ENCODE peak calls at places on chromosomes 2 and 18, in seven cellular contexts. P, W, U, N, V, T and X are unnamed samples.

GRCh38 chr18:7303306-7303705 is 72.4 kb downstream of the LRRC30 start:
- DNase-seq in T (no peak), N (no peak), W (no peak), U (no peak), V (no peak), P (no peak), X (no peak)

GRCh38 chr2:26946841-26947784 is 23.3 kb upstream of the MAPRE3 start:
- DNase-seq in P (peak; percentile 95), N (peak; percentile 76), T (no peak), W (no peak), V (no peak), U (peak; percentile 66), X (peak; percentile 77)

GRCh38 chr18:297936-298335 is 30.1 kb upstream of the THOC1 start:
- DNase-seq in W (no peak), U (no peak), V (no peak), T (no peak), P (no peak), N (no peak), X (no peak)

GRCh38 chr2:42025151-42025582 is 22.7 kb upstream of the PKDCC start:
- DNase-seq in T (peak; percentile 32), V (no peak), W (peak; percentile 80), P (peak; percentile 16), U (peak; percentile 34), N (no peak), X (peak; percentile 95)

GRCh38 chr18:62991959-62992358 is 276.6 kb downstream of the PHLPP1 start:
- DNase-seq in T (no peak), V (no peak), P (no peak), U (no peak), W (peak; percentile 65), N (no peak), X (no peak)

GRCh38 chr2:15730545-15731212 is 139.0 kb downstream of the DDX1 start:
- DNase-seq in N (peak; percentile 90), U (peak; percentile 96), V (no peak), W (peak; percentile 91), P (peak; percentile 98), T (peak; percentile 96), X (peak; percentile 99)

GRCh38 chr2:160498147-160498546 is 4.5 kb upstream of the RBMS1 start:
- DNase-seq in V (no peak), W (no peak), U (no peak), P (no peak), T (no peak), N (no peak), X (no peak)

GRCh38 chr18:68040198-68040597 is 523.7 kb upstream of the DSEL start:
- DNase-seq in T (no peak), V (no peak), W (no peak), P (no peak), N (no peak), U (no peak), X (no peak)

GRCh38 chr18:78406743-78407455 is 572.7 kb upstream of the SALL3 start:
- DNase-seq in W (no peak), V (no peak), T (no peak), N (peak; percentile 25), P (no peak), U (no peak), X (no peak)

GRCh38 chr2:94997981-94998920 is 27.3 kb upstream of the MAL start:
- DNase-seq in W (peak; percentile 17), P (peak; percentile 54), U (no peak), V (no peak), T (no peak), N (no peak), X (no peak)

GRCh38 chr2:80482276-80482675 is 177.7 kb upstream of the LRRTM1 start:
- DNase-seq in U (no peak), T (no peak), V (no peak), N (no peak), P (no peak), W (no peak), X (no peak)

GRCh38 chr2:10305254-10305635 is 2.5 kb downstream of the HPCAL1 start:
- DNase-seq in N (no peak), U (no peak), V (no peak), T (no peak), W (no peak), P (no peak), X (no peak)

GRCh38 chr2:238133499-238134392 is 4.7 kb upstream of the KLHL30 start:
- DNase-seq in W (no peak), T (no peak), U (peak; percentile 10), N (no peak), V (no peak), P (no peak), X (no peak)

GRCh38 chr18:2971741-2972552 is 41.0 kb downstream of the LPIN2 start:
- DNase-seq in U (peak; percentile 34), P (peak; percentile 23), T (no peak), W (peak; percentile 62), V (no peak), N (peak; percentile 49), X (no peak)

GRCh38 chr2:227221120-227221519 is 56.7 kb downstream of the COL4A3 start:
- DNase-seq in P (no peak), N (no peak), V (no peak), U (no peak), T (no peak), W (no peak), X (no peak)

GRCh38 chr18:2114289-2114688 is 457.0 kb downstream of the METTL4 start:
- DNase-seq in P (no peak), V (no peak), N (no peak), U (no peak), T (no peak), W (no peak), X (no peak)

GRCh38 chr2:171703574-171704347 is 16.5 kb downstream of the DYNC1I2 start:
- DNase-seq in U (no peak), V (no peak), W (no peak), T (no peak), N (no peak), P (no peak), X (peak; percentile 60)

GRCh38 chr2:96083064-96083889 is 33.1 kb downstream of the ADRA2B start:
- DNase-seq in V (no peak), P (no peak), W (peak; percentile 41), U (peak; percentile 75), T (peak; percentile 16), N (no peak), X (no peak)

GRCh38 chr2:212974692-212975091 is 176.7 kb downstream of the IKZF2 start:
- DNase-seq in P (no peak), N (no peak), V (no peak), W (no peak), T (no peak), U (no peak), X (no peak)

GRCh38 chr2:229164545-229165249 is 106.4 kb downstream of the PID1 start:
- DNase-seq in W (no peak), N (no peak), T (no peak), V (no peak), P (no peak), U (no peak), X (no peak)

GRCh38 chr2:68190991-68191731 is 33.5 kb downstream of the PNO1 start:
- DNase-seq in U (no peak), W (no peak), N (no peak), P (no peak), T (no peak), V (no peak), X (no peak)

GRCh38 chr18:13494879-13495465 is 231.4 kb downstream of the FAM210A start:
- DNase-seq in W (no peak), U (no peak), T (no peak), N (no peak), V (no peak), P (no peak), X (no peak)

GRCh38 chr2:186879312-186879711 is 30.3 kb upstream of the ZSWIM2 start:
- DNase-seq in P (no peak), U (no peak), V (no peak), W (no peak), T (no peak), N (no peak), X (no peak)

DNA sequence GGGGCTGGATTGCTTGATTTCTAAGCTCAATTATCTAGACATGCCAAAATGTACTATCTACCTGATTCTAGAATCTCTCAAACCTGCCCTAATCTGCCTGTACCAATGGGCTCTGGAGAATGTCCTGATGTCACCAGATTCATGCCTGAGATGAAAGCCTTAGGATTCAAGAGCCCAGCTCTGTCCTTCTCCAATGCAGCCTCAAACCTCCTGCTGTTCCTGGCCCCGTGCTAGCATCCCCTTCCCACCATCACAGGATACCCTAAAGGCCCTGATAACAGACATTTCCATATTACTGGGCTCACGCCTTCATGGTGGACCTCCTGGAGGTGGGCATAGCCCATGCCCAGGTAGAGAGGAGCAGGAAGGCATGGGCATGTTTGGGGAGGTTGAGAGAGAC is 206.7 kb downstream of the ARL4C start:
- DNase-seq in V (peak; percentile 91), W (no peak), U (no peak), N (no peak), P (no peak), T (no peak), X (no peak)
- H3K27ac ChIP-seq in V (peak overlapping the region; percentile 54), W (no peak overlapping the region), U (no peak overlapping the region), N (no peak overlapping the region), P (no peak overlapping the region), T (no peak overlapping the region), X (peak overlapping the region; percentile 4)

GRCh38 chr2:44777542-44777941 is 164.0 kb upstream of the SIX3 start:
- DNase-seq in T (no peak), W (peak; percentile 28), U (no peak), N (no peak), V (no peak), P (no peak), X (peak; percentile 91)
- H3K27me3 ChIP-seq in T (no peaks in the 10 kb centered on the region), W (no peaks in the 10 kb centered on the region), U (peaks cover 41% of the 10 kb centered on the region), N (no peaks in the 10 kb centered on the region), V (no peaks in the 10 kb centered on the region), P (no peaks in the 10 kb centered on the region), X (no peaks in the 10 kb centered on the region)

DNA sequence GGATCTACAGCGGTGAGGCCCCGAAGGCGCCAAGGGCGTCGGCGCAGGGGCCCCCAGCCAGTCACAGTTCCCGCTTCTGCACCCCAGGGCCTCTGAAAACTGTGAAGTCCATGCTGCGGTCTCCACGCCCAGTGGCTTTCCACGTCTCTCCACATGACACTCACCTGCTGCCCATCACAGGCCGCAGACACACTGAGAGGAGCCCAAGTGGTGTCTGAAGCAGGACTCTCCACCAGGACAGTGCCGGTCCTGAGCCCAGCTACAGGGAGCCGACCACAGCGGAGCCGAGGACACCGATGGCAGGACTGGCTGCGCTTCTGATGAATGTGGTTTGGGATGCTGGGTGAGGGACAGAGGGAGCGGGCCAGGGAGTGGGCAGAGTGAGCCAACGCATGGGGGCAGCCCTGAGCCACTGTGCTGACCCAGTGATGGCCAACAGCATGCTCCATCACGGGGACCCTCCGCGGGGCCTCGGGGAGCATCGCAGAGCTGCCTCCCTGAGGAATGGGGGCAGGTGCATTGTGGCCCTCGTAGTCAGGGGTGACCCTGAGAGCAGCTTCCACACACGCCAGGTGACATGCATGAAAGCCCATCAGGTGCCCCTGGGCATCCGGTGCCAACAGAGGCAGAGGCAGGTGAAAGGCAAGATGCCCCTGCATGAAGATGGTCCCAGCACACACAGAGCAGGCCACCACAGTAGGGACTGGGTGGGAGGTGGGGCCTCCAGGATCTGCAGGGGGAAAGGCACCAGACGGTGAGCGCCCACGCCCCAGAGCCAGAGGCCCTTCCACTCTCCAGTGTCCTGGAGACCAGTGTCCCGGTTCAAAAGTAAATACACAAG is 116.6 kb downstream of the HDAC4 start:
- DNase-seq in T (no peak), W (peak; percentile 12), U (no peak), P (no peak), V (no peak), N (no peak), X (no peak)
- H3K4me1 ChIP-seq in T (peaks cover 35% of the 10 kb centered on the region), W (peaks cover 23% of the 10 kb centered on the region), U (peaks cover 75% of the 10 kb centered on the region), P (peaks cover 4% of the 10 kb centered on the region), V (peaks cover 67% of the 10 kb centered on the region), N (peaks cover 21% of the 10 kb centered on the region), X (peaks cover 10% of the 10 kb centered on the region)

DNA sequence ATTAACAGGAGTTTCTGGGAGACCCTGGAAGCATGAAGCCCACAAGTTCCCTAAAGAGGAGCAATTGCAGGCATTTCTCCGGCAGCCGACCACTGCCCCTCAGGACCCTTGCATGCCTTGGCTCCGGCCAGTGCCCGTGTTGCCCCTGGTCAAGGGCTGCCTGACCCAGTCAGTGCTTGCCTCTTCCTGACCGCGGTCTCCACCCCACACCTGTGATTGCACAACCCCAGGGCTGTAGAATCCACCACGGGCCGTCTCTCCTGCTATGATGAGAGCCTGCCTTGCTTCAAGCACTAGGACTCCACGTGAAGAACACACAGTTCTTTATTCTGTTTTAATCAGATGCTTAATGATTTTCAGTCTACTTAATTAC is 127.5 kb downstream of the GLI2 start:
- DNase-seq in V (no peak), T (no peak), W (no peak), U (no peak), P (no peak), N (no peak), X (no peak)
- H3K27ac ChIP-seq in V (no peak overlapping the region), T (no peak overlapping the region), W (no peak overlapping the region), U (peak overlapping the region; percentile 42), P (no peak overlapping the region), N (no peak overlapping the region), X (no peak overlapping the region)